ENCODE peak calls at places on chromosome 22, in seven cellular contexts. One of them, this sample, is unnamed.

GRCh38 chr22:49004484-49005399 is 822.9 kb downstream of the BRD1 start:
- DNase-seq in IMR-90: no peak
- DNase-seq in H1: peak; percentile 19
- DNase-seq in neuronal stem cell: no peak
- DNase-seq in mesenchymal stem cell: no peak
- DNase-seq in H9: peak; percentile 16
- DNase-seq in trophoblast cell: no peak
- DNase-seq in this sample: no peak

GRCh38 chr22:42425337-42425988 is 6.7 kb downstream of the NFAM1 start:
- DNase-seq in IMR-90: no peak
- DNase-seq in H1: no peak
- DNase-seq in neuronal stem cell: no peak
- DNase-seq in mesenchymal stem cell: no peak
- DNase-seq in H9: peak; percentile 21
- DNase-seq in trophoblast cell: peak; percentile 30
- DNase-seq in this sample: no peak

GRCh38 chr22:36852056-36852973 is 8.5 kb upstream of the NCF4 start:
- DNase-seq in IMR-90: no peak
- DNase-seq in H1: no peak
- DNase-seq in neuronal stem cell: no peak
- DNase-seq in mesenchymal stem cell: no peak
- DNase-seq in H9: no peak
- DNase-seq in trophoblast cell: no peak
- DNase-seq in this sample: no peak

GRCh38 chr22:27318516-27318915 is 483.0 kb downstream of the MN1 start:
- DNase-seq in IMR-90: peak; percentile 44
- DNase-seq in H1: no peak
- DNase-seq in neuronal stem cell: no peak
- DNase-seq in mesenchymal stem cell: peak; percentile 96
- DNase-seq in H9: peak; percentile 7
- DNase-seq in trophoblast cell: peak; percentile 39
- DNase-seq in this sample: peak; percentile 27

GRCh38 chr22:50730941-50731661 is 6.9 kb upstream of the ACR start:
- DNase-seq in IMR-90: no peak
- DNase-seq in H1: peak; percentile 54
- DNase-seq in neuronal stem cell: no peak
- DNase-seq in mesenchymal stem cell: no peak
- DNase-seq in H9: no peak
- DNase-seq in trophoblast cell: no peak
- DNase-seq in this sample: peak; percentile 18

GRCh38 chr22:27687984-27688545 is 113.5 kb downstream of the MN1 start:
- DNase-seq in IMR-90: no peak
- DNase-seq in H1: no peak
- DNase-seq in neuronal stem cell: no peak
- DNase-seq in mesenchymal stem cell: peak; percentile 37
- DNase-seq in H9: no peak
- DNase-seq in trophoblast cell: no peak
- DNase-seq in this sample: peak; percentile 66

GRCh38 chr22:50739279-50739691 is 1.3 kb downstream of the ACR start:
- DNase-seq in IMR-90: no peak
- DNase-seq in H1: no peak
- DNase-seq in neuronal stem cell: no peak
- DNase-seq in mesenchymal stem cell: no peak
- DNase-seq in H9: peak; percentile 17
- DNase-seq in trophoblast cell: no peak
- DNase-seq in this sample: no peak

GRCh38 chr22:47548953-47549740 is 786.7 kb downstream of the TBC1D22A start:
- DNase-seq in IMR-90: no peak
- DNase-seq in H1: no peak
- DNase-seq in neuronal stem cell: no peak
- DNase-seq in mesenchymal stem cell: no peak
- DNase-seq in H9: no peak
- DNase-seq in trophoblast cell: no peak
- DNase-seq in this sample: no peak

GRCh38 chr22:33380789-33381530 is 322.8 kb upstream of the SYN3 start:
- DNase-seq in IMR-90: peak; percentile 95
- DNase-seq in H1: no peak
- DNase-seq in neuronal stem cell: no peak
- DNase-seq in mesenchymal stem cell: peak; percentile 94
- DNase-seq in H9: no peak
- DNase-seq in trophoblast cell: no peak
- DNase-seq in this sample: peak; percentile 18

GRCh38 chr22:41873391-41873790 is 40.5 kb downstream of the SREBF2 start:
- DNase-seq in IMR-90: no peak
- DNase-seq in H1: no peak
- DNase-seq in neuronal stem cell: no peak
- DNase-seq in mesenchymal stem cell: no peak
- DNase-seq in H9: no peak
- DNase-seq in trophoblast cell: no peak
- DNase-seq in this sample: no peak

GRCh38 chr22:41382098-41382578 is 396 bp downstream of the TEF start:
- DNase-seq in IMR-90: no peak
- DNase-seq in H1: no peak
- DNase-seq in neuronal stem cell: no peak
- DNase-seq in mesenchymal stem cell: peak; percentile 64
- DNase-seq in H9: no peak
- DNase-seq in trophoblast cell: peak; percentile 25
- DNase-seq in this sample: no peak

GRCh38 chr22:44887941-44888366 is 121.9 kb downstream of the PHF21B start:
- DNase-seq in IMR-90: no peak
- DNase-seq in H1: no peak
- DNase-seq in neuronal stem cell: no peak
- DNase-seq in mesenchymal stem cell: no peak
- DNase-seq in H9: no peak
- DNase-seq in trophoblast cell: no peak
- DNase-seq in this sample: no peak

GRCh38 chr22:45775062-45775461 is 103.4 kb downstream of the ATXN10 start:
- DNase-seq in IMR-90: no peak
- DNase-seq in H1: no peak
- DNase-seq in neuronal stem cell: no peak
- DNase-seq in mesenchymal stem cell: no peak
- DNase-seq in H9: no peak
- DNase-seq in trophoblast cell: no peak
- DNase-seq in this sample: no peak

GRCh38 chr22:38167988-38168407 is 13.6 kb downstream of the PLA2G6 start:
- DNase-seq in IMR-90: no peak
- DNase-seq in H1: no peak
- DNase-seq in neuronal stem cell: no peak
- DNase-seq in mesenchymal stem cell: no peak
- DNase-seq in H9: no peak
- DNase-seq in trophoblast cell: no peak
- DNase-seq in this sample: no peak

GRCh38 chr22:24564376-24565058 is 8.7 kb downstream of the SNRPD3 start:
- DNase-seq in IMR-90: no peak
- DNase-seq in H1: no peak
- DNase-seq in neuronal stem cell: no peak
- DNase-seq in mesenchymal stem cell: peak; percentile 12
- DNase-seq in H9: no peak
- DNase-seq in trophoblast cell: peak; percentile 30
- DNase-seq in this sample: no peak

GRCh38 chr22:28741758-28742561 is at the start of the genes CHEK2 and HSCB:
- DNase-seq in IMR-90: peak; percentile 99
- DNase-seq in H1: peak; percentile 92
- DNase-seq in neuronal stem cell: peak; percentile 98
- DNase-seq in mesenchymal stem cell: peak; percentile 99
- DNase-seq in H9: peak; percentile 100
- DNase-seq in trophoblast cell: peak; percentile 96
- DNase-seq in this sample: peak; percentile 100

DNA sequence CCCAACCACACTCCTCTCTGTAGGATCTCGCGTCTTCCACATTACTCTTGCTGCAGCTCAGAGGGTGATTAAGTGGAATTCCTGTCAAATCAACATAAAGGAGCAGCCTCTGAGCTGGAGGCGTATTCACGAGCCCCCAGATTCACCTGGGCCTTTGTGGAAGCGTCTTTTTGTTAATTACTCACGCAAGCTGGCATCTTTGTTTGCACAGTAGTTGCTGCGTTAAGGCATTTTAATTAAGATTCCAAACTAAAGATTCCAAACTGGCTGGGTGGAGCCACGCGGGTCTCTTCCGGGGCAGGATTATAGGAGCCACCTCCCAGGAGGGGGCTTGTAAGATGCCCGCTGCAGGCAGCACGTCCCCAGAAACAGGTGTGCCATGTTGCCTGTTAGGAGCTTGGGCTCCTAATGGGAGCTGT is 21.5 kb upstream of the RFPL3 start:
- DNase-seq in IMR-90: no peak
- DNase-seq in H1: peak; percentile 46
- DNase-seq in neuronal stem cell: peak; percentile 78
- DNase-seq in mesenchymal stem cell: no peak
- DNase-seq in H9: no peak
- DNase-seq in trophoblast cell: no peak
- DNase-seq in this sample: peak; percentile 48
- H3K23ac ChIP-seq in IMR-90: no peak overlapping the region
- H3K23ac ChIP-seq in H1: no peak overlapping the region
- H3K23ac ChIP-seq in neuronal stem cell: no peak overlapping the region
- H3K23ac ChIP-seq in mesenchymal stem cell: no peak overlapping the region
- H3K23ac ChIP-seq in H9: no peak overlapping the region
- H3K23ac ChIP-seq in trophoblast cell: no peak overlapping the region
- H3K23ac ChIP-seq in this sample: no peak overlapping the region

DNA sequence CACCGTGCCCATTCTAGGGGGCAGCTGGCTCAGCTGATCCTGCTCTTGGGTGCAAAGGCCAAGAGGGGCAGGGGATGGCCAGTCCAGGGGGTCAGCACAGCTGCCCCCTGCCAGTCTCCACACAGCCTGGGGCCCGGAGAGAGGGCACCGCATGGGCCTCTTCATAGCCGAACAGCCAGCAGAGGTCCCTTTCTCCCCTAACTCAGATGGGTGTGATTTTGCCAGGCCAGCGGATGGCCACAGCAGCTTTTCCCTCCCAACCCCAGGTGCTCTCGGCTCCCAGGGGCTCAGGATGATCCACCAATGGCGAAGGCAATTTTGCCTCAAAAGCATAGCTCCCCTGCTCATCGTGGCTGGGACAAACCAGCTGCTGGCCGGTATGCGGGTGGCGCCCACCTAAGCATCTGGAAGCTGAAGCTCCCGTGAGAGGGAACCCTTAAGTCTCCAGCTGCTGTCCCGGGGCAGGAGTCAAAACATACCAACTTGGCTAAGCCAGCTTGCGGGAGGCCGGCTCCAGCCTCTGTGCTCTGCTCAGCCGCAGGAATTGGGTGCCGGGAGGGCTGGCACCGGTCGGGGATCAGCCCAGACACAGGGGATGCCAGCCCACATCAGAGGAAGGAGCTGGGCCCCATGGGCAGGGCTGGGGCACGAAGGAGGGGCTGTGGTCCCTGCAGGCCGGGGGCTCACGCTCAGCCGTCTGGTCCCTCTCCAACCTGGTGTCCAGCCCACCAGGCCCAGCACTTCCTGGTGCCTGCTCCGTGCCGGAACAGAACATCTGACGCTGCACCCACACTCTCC is 30.5 kb upstream of the GNB1L start:
- DNase-seq in IMR-90: no peak
- DNase-seq in H1: no peak
- DNase-seq in neuronal stem cell: no peak
- DNase-seq in mesenchymal stem cell: no peak
- DNase-seq in H9: no peak
- DNase-seq in trophoblast cell: no peak
- DNase-seq in this sample: no peak
- H3K23ac ChIP-seq in IMR-90: no peak overlapping the region
- H3K23ac ChIP-seq in H1: no peak overlapping the region
- H3K23ac ChIP-seq in neuronal stem cell: peak overlapping the region; percentile 60
- H3K23ac ChIP-seq in mesenchymal stem cell: no peak overlapping the region
- H3K23ac ChIP-seq in H9: no peak overlapping the region
- H3K23ac ChIP-seq in trophoblast cell: no peak overlapping the region
- H3K23ac ChIP-seq in this sample: no peak overlapping the region

DNA sequence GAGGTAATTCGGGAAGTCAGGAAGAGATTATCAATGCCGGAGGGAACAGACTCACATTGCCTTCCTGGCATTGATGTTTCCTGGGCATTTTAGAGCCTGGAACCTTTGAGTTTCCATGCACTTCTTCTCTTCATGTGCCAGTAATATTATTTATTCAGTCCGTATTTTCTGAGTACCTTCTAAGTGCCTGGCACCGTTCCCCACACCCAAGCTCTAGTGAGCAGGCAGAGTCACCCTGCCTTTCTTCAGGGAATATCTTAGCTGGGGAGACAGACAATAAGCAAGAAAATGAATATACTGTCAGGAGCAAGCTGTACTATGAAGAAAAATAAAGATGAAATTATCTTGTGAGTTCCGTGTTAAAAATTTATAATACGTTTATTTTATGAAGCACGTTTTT is 136.2 kb upstream of the SEZ6L start:
- DNase-seq in IMR-90: no peak
- DNase-seq in H1: no peak
- DNase-seq in neuronal stem cell: no peak
- DNase-seq in mesenchymal stem cell: no peak
- DNase-seq in H9: no peak
- DNase-seq in trophoblast cell: no peak
- DNase-seq in this sample: no peak
- H3K23ac ChIP-seq in IMR-90: no peak overlapping the region
- H3K23ac ChIP-seq in H1: no peak overlapping the region
- H3K23ac ChIP-seq in neuronal stem cell: no peak overlapping the region
- H3K23ac ChIP-seq in mesenchymal stem cell: no peak overlapping the region
- H3K23ac ChIP-seq in H9: no peak overlapping the region
- H3K23ac ChIP-seq in trophoblast cell: no peak overlapping the region
- H3K23ac ChIP-seq in this sample: no peak overlapping the region

GRCh38 chr22:35394810-35395563 is 5.0 kb upstream of the MCM5 start:
- DNase-seq in IMR-90: no peak
- DNase-seq in H1: no peak
- DNase-seq in neuronal stem cell: no peak
- DNase-seq in mesenchymal stem cell: no peak
- DNase-seq in H9: no peak
- DNase-seq in trophoblast cell: no peak
- DNase-seq in this sample: no peak
- H3K23ac ChIP-seq in IMR-90: no peak overlapping the region
- H3K23ac ChIP-seq in H1: no peak overlapping the region
- H3K23ac ChIP-seq in neuronal stem cell: no peak overlapping the region
- H3K23ac ChIP-seq in mesenchymal stem cell: no peak overlapping the region
- H3K23ac ChIP-seq in H9: no peak overlapping the region
- H3K23ac ChIP-seq in trophoblast cell: no peak overlapping the region
- H3K23ac ChIP-seq in this sample: no peak overlapping the region

This sample was measured in mesendoderm.